ENCODE peak calls at places on chromosome 7, in seven cellular contexts. J is amniotic stem cell; C is head of caudate nucleus; H is activated T-helper 9 cell treated with anti-CD3 and anti-CD28 coated beads, Interleukin-2, amount 50 U/mL, for 16 hours; F is astrocyte of the spinal cord; I is DMS 273 treated with DMSO at 0.1 percent for 48 hours; B is T-helper 2 cell. T is an unnamed sample.

GRCh38 chr7:88312061-88312663 is 5.5 kb upstream of the STEAP4 start:
- DNase-seq in F (peak), J (no peak), C (no peak), H (no peak), B (no peak), I (no peak), T (no peak)

GRCh38 chr7:157612664-157613561 is 276.1 kb downstream of the DNAJB6 start:
- DNase-seq in J (no peak), H (peak), C (no peak), I (no peak), F (peak), B (peak), T (no peak)

GRCh38 chr7:30556854-30557644 is 37.6 kb upstream of the GARS1 start:
- DNase-seq in F (peak), C (peak), J (no peak), B (no peak), H (no peak), I (no peak), T (no peak)

GRCh38 chr7:88331322-88331721 is 24.6 kb upstream of the STEAP4 start:
- DNase-seq in I (no peak), B (no peak), J (no peak), H (no peak), C (no peak), F (no peak), T (no peak)

GRCh38 chr7:42212541-42213090 is 24.4 kb downstream of the GLI3 start:
- DNase-seq in J (no peak), F (no peak), B (no peak), H (no peak), I (no peak), C (no peak), T (no peak)

GRCh38 chr7:85285502-85285901 is 98.6 kb upstream of the SEMA3D start:
- DNase-seq in I (no peak), C (no peak), B (no peak), F (no peak), J (no peak), H (no peak), T (no peak)

GRCh38 chr7:16171928-16172327 is 249.4 kb downstream of the CRPPA start:
- DNase-seq in B (no peak), F (no peak), J (no peak), I (no peak), C (no peak), H (no peak), T (no peak)

GRCh38 chr7:51024867-51025266 is 242.2 kb upstream of the GRB10 start:
- DNase-seq in J (no peak), F (no peak), I (no peak), H (no peak), B (no peak), C (no peak), T (no peak)

GRCh38 chr7:55127622-55128081 is 108.8 kb downstream of the EGFR start:
- DNase-seq in B (no peak), H (no peak), F (peak), I (no peak), J (no peak), C (no peak), T (no peak)

GRCh38 chr7:156949541-156950380 is at the start of gene NOM1:
- DNase-seq in C (peak), H (peak), I (peak), F (peak), J (peak), B (peak), T (peak)

GRCh38 chr7:95527033-95527775 is 41.5 kb downstream of the ASB4 start:
- DNase-seq in J (no peak), F (peak), C (peak), I (peak), B (peak), H (no peak), T (peak)

GRCh38 chr7:17971392-17971791 is 31.1 kb upstream of the SNX13 start:
- DNase-seq in F (peak), I (no peak), C (no peak), H (no peak), J (peak), B (no peak), T (no peak)

GRCh38 chr7:156589808-156590207 is 50.8 kb upstream of the RNF32 start:
- DNase-seq in H (no peak), I (no peak), J (no peak), C (no peak), B (no peak), F (no peak), T (no peak)

GRCh38 chr7:24572421-24573007 is 738 bp upstream of the PALS2 start:
- DNase-seq in H (no peak), I (no peak), F (peak), B (peak), J (no peak), C (no peak), T (no peak)

GRCh38 chr7:4074407-4074806 is 607.7 kb upstream of the FOXK1 start:
- DNase-seq in B (no peak), I (no peak), H (no peak), J (no peak), F (no peak), C (no peak), T (no peak)

GRCh38 chr7:97499204-97499603 is 232.7 kb upstream of the TAC1 start:
- DNase-seq in H (no peak), F (no peak), C (peak), I (no peak), B (peak), J (no peak), T (no peak)

GRCh38 chr7:116738378-116738777 is 66.4 kb downstream of the MET start:
- DNase-seq in F (no peak), C (no peak), B (no peak), H (no peak), I (no peak), J (no peak), T (no peak)

GRCh38 chr7:151059362-151060112 is at the start of gene SLC4A2:
- DNase-seq in I (peak), F (peak), J (peak), B (peak), C (peak), H (peak), T (peak)

GRCh38 chr7:122327969-122328368 is 23.4 kb upstream of the FEZF1 start:
- DNase-seq in I (no peak), B (no peak), H (no peak), J (no peak), C (no peak), F (no peak), T (no peak)

GRCh38 chr7:140348161-140348849 is 50.0 kb downstream of the SLC37A3 start:
- DNase-seq in C (no peak), J (no peak), B (no peak), H (no peak), F (peak), I (no peak), T (no peak)

GRCh38 chr7:83119496-83119895 is 43.2 kb downstream of the PCLO start:
- DNase-seq in I (no peak), F (peak), C (no peak), B (no peak), H (no peak), J (no peak), T (no peak)

GRCh38 chr7:97179454-97180104 is 62.1 kb downstream of the SDHAF3 start:
- DNase-seq in J (peak), H (peak), C (peak), B (peak), I (peak), F (peak), T (peak)

GRCh38 chr7:151759591-151760042 is 117.3 kb downstream of the PRKAG2 start:
- DNase-seq in J (peak), C (peak), F (peak), I (peak), H (peak), B (peak), T (peak)

GRCh38 chr7:133044722-133045473 is 37.0 kb downstream of the CHCHD3 start:
- DNase-seq in I (no peak), H (no peak), F (no peak), B (no peak), J (no peak), C (no peak), T (no peak)

GRCh38 chr7:146366938-146367337 is 250.3 kb downstream of the CNTNAP2 start:
- DNase-seq in J (peak), C (no peak), H (no peak), I (no peak), B (no peak), F (peak), T (no peak)

GRCh38 chr7:28618383-28618782 is 206.1 kb downstream of the CREB5 start:
- DNase-seq in I (peak), B (no peak), C (no peak), J (no peak), F (no peak), H (no peak), T (no peak)

T was measured in NK-92 treated with Interleukin-12 subunit alpha and Interleukin-12 subunit beta, amount 100 ng/mL, for 24 hours.